ENCODE peak calls at places on chromosomes 7 and 10, in seven cellular contexts. One of them, this sample, is unnamed.

GRCh38 chr10:61754553-61755540 is 92.1 kb downstream of the CABCOCO1 start:
- DNase-seq in fibroblast of pulmonary artery: no peak
- DNase-seq in left ventricle myocardium inferior: no peak
- DNase-seq in NB4: no peak
- DNase-seq in cardiac muscle cell: no peak
- DNase-seq in upper lobe of right lung: no peak
- DNase-seq in right cardiac atrium: no peak
- DNase-seq in this sample: no peak

GRCh38 chr10:112585052-112585451 is 138.0 kb downstream of the VTI1A start:
- DNase-seq in fibroblast of pulmonary artery: peak; percentile 33
- DNase-seq in left ventricle myocardium inferior: no peak
- DNase-seq in NB4: no peak
- DNase-seq in cardiac muscle cell: no peak
- DNase-seq in upper lobe of right lung: no peak
- DNase-seq in right cardiac atrium: no peak
- DNase-seq in this sample: peak; percentile 42

GRCh38 chr10:128982179-128982915 is 484.7 kb upstream of the MGMT start:
- DNase-seq in fibroblast of pulmonary artery: no peak
- DNase-seq in left ventricle myocardium inferior: no peak
- DNase-seq in NB4: no peak
- DNase-seq in cardiac muscle cell: no peak
- DNase-seq in upper lobe of right lung: peak; percentile 45
- DNase-seq in right cardiac atrium: no peak
- DNase-seq in this sample: no peak

GRCh38 chr7:153696242-153696641 is 356.0 kb upstream of the DPP6 start:
- DNase-seq in fibroblast of pulmonary artery: no peak
- DNase-seq in left ventricle myocardium inferior: no peak
- DNase-seq in NB4: no peak
- DNase-seq in cardiac muscle cell: no peak
- DNase-seq in upper lobe of right lung: no peak
- DNase-seq in right cardiac atrium: no peak
- DNase-seq in this sample: no peak

GRCh38 chr7:131667699-131668098 is 111.3 kb upstream of the PODXL start:
- DNase-seq in fibroblast of pulmonary artery: no peak
- DNase-seq in left ventricle myocardium inferior: no peak
- DNase-seq in NB4: no peak
- DNase-seq in cardiac muscle cell: no peak
- DNase-seq in upper lobe of right lung: no peak
- DNase-seq in right cardiac atrium: no peak
- DNase-seq in this sample: no peak

GRCh38 chr7:34723866-34724490 is 66.0 kb downstream of the NPSR1 start:
- DNase-seq in fibroblast of pulmonary artery: no peak
- DNase-seq in left ventricle myocardium inferior: no peak
- DNase-seq in NB4: no peak
- DNase-seq in cardiac muscle cell: no peak
- DNase-seq in upper lobe of right lung: no peak
- DNase-seq in right cardiac atrium: no peak
- DNase-seq in this sample: no peak

GRCh38 chr7:158973440-158973839 is 117.1 kb downstream of the DYNC2I1 start:
- DNase-seq in fibroblast of pulmonary artery: peak; percentile 22
- DNase-seq in left ventricle myocardium inferior: peak; percentile 45
- DNase-seq in NB4: no peak
- DNase-seq in cardiac muscle cell: peak; percentile 51
- DNase-seq in upper lobe of right lung: no peak
- DNase-seq in right cardiac atrium: no peak
- DNase-seq in this sample: no peak

GRCh38 chr10:35563266-35563891 is 41.8 kb upstream of the GJD4 start:
- DNase-seq in fibroblast of pulmonary artery: peak; percentile 85
- DNase-seq in left ventricle myocardium inferior: peak; percentile 40
- DNase-seq in NB4: peak; percentile 69
- DNase-seq in cardiac muscle cell: peak; percentile 79
- DNase-seq in upper lobe of right lung: peak; percentile 75
- DNase-seq in right cardiac atrium: no peak
- DNase-seq in this sample: peak; percentile 81

GRCh38 chr7:135616136-135616535 is 46.2 kb upstream of the STMP1 start:
- DNase-seq in fibroblast of pulmonary artery: no peak
- DNase-seq in left ventricle myocardium inferior: no peak
- DNase-seq in NB4: no peak
- DNase-seq in cardiac muscle cell: no peak
- DNase-seq in upper lobe of right lung: no peak
- DNase-seq in right cardiac atrium: no peak
- DNase-seq in this sample: no peak

GRCh38 chr10:99945286-99945685 is 64.5 kb downstream of the DNMBP start:
- DNase-seq in fibroblast of pulmonary artery: peak; percentile 96
- DNase-seq in left ventricle myocardium inferior: no peak
- DNase-seq in NB4: no peak
- DNase-seq in cardiac muscle cell: peak; percentile 3
- DNase-seq in upper lobe of right lung: no peak
- DNase-seq in right cardiac atrium: no peak
- DNase-seq in this sample: peak; percentile 93

GRCh38 chr10:116138897-116139296 is 134.1 kb downstream of the GFRA1 start:
- DNase-seq in fibroblast of pulmonary artery: no peak
- DNase-seq in left ventricle myocardium inferior: no peak
- DNase-seq in NB4: no peak
- DNase-seq in cardiac muscle cell: no peak
- DNase-seq in upper lobe of right lung: no peak
- DNase-seq in right cardiac atrium: no peak
- DNase-seq in this sample: no peak

GRCh38 chr10:110137142-110137545 is 70.3 kb upstream of the MXI1 start:
- DNase-seq in fibroblast of pulmonary artery: peak; percentile 91
- DNase-seq in left ventricle myocardium inferior: no peak
- DNase-seq in NB4: peak; percentile 91
- DNase-seq in cardiac muscle cell: peak; percentile 73
- DNase-seq in upper lobe of right lung: no peak
- DNase-seq in right cardiac atrium: no peak
- DNase-seq in this sample: peak; percentile 82

GRCh38 chr7:8418627-8419245 is 14.7 kb upstream of the NXPH1 start:
- DNase-seq in fibroblast of pulmonary artery: peak; percentile 76
- DNase-seq in left ventricle myocardium inferior: no peak
- DNase-seq in NB4: peak; percentile 77
- DNase-seq in cardiac muscle cell: peak; percentile 83
- DNase-seq in upper lobe of right lung: no peak
- DNase-seq in right cardiac atrium: no peak
- DNase-seq in this sample: peak; percentile 62

GRCh38 chr7:142445019-142445686 is 187.3 kb upstream of the PRSS58 start:
- DNase-seq in fibroblast of pulmonary artery: no peak
- DNase-seq in left ventricle myocardium inferior: no peak
- DNase-seq in NB4: peak; percentile 52
- DNase-seq in cardiac muscle cell: peak; percentile 56
- DNase-seq in upper lobe of right lung: no peak
- DNase-seq in right cardiac atrium: no peak
- DNase-seq in this sample: no peak

GRCh38 chr7:114663502-114663901 is 248.9 kb downstream of the FOXP2 start:
- DNase-seq in fibroblast of pulmonary artery: peak; percentile 58
- DNase-seq in left ventricle myocardium inferior: no peak
- DNase-seq in NB4: peak; percentile 34
- DNase-seq in cardiac muscle cell: peak; percentile 54
- DNase-seq in upper lobe of right lung: no peak
- DNase-seq in right cardiac atrium: no peak
- DNase-seq in this sample: peak; percentile 43

GRCh38 chr7:26292768-26293560 is 1.3 kb downstream of the SNX10 start:
- DNase-seq in fibroblast of pulmonary artery: no peak
- DNase-seq in left ventricle myocardium inferior: no peak
- DNase-seq in NB4: peak; percentile 71
- DNase-seq in cardiac muscle cell: no peak
- DNase-seq in upper lobe of right lung: no peak
- DNase-seq in right cardiac atrium: no peak
- DNase-seq in this sample: no peak

GRCh38 chr10:119191881-119192280 is 13.3 kb upstream of the PRDX3 start:
- DNase-seq in fibroblast of pulmonary artery: no peak
- DNase-seq in left ventricle myocardium inferior: no peak
- DNase-seq in NB4: no peak
- DNase-seq in cardiac muscle cell: no peak
- DNase-seq in upper lobe of right lung: no peak
- DNase-seq in right cardiac atrium: no peak
- DNase-seq in this sample: no peak

GRCh38 chr10:71603190-71603589 is 116.4 kb downstream of the C10orf105 start:
- DNase-seq in fibroblast of pulmonary artery: no peak
- DNase-seq in left ventricle myocardium inferior: no peak
- DNase-seq in NB4: no peak
- DNase-seq in cardiac muscle cell: no peak
- DNase-seq in upper lobe of right lung: no peak
- DNase-seq in right cardiac atrium: no peak
- DNase-seq in this sample: no peak

GRCh38 chr7:26048663-26049062 is 103.3 kb upstream of the NFE2L3 start:
- DNase-seq in fibroblast of pulmonary artery: no peak
- DNase-seq in left ventricle myocardium inferior: no peak
- DNase-seq in NB4: no peak
- DNase-seq in cardiac muscle cell: no peak
- DNase-seq in upper lobe of right lung: no peak
- DNase-seq in right cardiac atrium: no peak
- DNase-seq in this sample: no peak

GRCh38 chr7:18407385-18407784 is 88.2 kb upstream of the HDAC9 start:
- DNase-seq in fibroblast of pulmonary artery: no peak
- DNase-seq in left ventricle myocardium inferior: no peak
- DNase-seq in NB4: no peak
- DNase-seq in cardiac muscle cell: no peak
- DNase-seq in upper lobe of right lung: no peak
- DNase-seq in right cardiac atrium: no peak
- DNase-seq in this sample: no peak

GRCh38 chr7:6375346-6376101 is 72.2 kb downstream of the DAGLB start:
- DNase-seq in fibroblast of pulmonary artery: peak; percentile 49
- DNase-seq in left ventricle myocardium inferior: no peak
- DNase-seq in NB4: peak; percentile 63
- DNase-seq in cardiac muscle cell: no peak
- DNase-seq in upper lobe of right lung: no peak
- DNase-seq in right cardiac atrium: no peak
- DNase-seq in this sample: peak; percentile 27

GRCh38 chr10:49290607-49291006 is 8.4 kb upstream of the C10orf71 start:
- DNase-seq in fibroblast of pulmonary artery: no peak
- DNase-seq in left ventricle myocardium inferior: no peak
- DNase-seq in NB4: no peak
- DNase-seq in cardiac muscle cell: no peak
- DNase-seq in upper lobe of right lung: no peak
- DNase-seq in right cardiac atrium: no peak
- DNase-seq in this sample: peak; percentile 4

GRCh38 chr7:98175260-98175604 is 36.0 kb upstream of the BHLHA15 start:
- DNase-seq in fibroblast of pulmonary artery: no peak
- DNase-seq in left ventricle myocardium inferior: no peak
- DNase-seq in NB4: no peak
- DNase-seq in cardiac muscle cell: no peak
- DNase-seq in upper lobe of right lung: no peak
- DNase-seq in right cardiac atrium: no peak
- DNase-seq in this sample: no peak

DNA sequence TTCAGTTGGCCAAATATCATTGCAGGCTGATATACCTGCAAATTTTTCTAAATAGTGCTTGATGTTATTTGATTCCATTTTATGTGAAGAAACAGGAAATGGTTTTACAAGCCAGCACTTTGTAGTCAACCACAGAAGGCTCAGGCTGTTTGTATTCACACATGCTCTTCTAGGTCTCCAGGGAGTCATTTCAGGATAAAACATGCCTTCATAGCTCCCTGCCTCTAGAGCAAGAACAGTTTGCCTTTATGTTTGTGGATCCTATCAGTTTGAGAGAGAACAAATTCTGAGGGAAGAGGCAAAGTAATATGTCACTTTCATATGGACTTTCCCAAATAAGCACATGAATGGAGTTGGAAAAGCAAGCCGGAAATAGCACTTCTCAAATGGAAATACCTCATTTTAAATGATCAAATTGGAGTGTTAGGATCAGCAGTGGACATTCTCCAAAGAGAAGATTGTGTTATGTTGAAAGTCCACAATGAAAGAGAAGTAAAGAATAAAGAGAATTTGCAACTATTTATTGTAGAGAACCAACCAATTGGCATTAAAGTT is 277.6 kb downstream of the KCND2 start:
- DNase-seq in fibroblast of pulmonary artery: peak; percentile 34
- DNase-seq in left ventricle myocardium inferior: no peak
- DNase-seq in NB4: peak; percentile 87
- DNase-seq in cardiac muscle cell: no peak
- DNase-seq in upper lobe of right lung: no peak
- DNase-seq in right cardiac atrium: no peak
- DNase-seq in this sample: peak; percentile 74
- H3K4me3 ChIP-seq in fibroblast of pulmonary artery: no peak overlapping the region
- H3K4me3 ChIP-seq in left ventricle myocardium inferior: no peak overlapping the region
- H3K4me3 ChIP-seq in NB4: no peak overlapping the region
- H3K4me3 ChIP-seq in cardiac muscle cell: no peak overlapping the region
- H3K4me3 ChIP-seq in upper lobe of right lung: no peak overlapping the region
- H3K4me3 ChIP-seq in right cardiac atrium: no peak overlapping the region
- H3K4me3 ChIP-seq in this sample: no peak overlapping the region

DNA sequence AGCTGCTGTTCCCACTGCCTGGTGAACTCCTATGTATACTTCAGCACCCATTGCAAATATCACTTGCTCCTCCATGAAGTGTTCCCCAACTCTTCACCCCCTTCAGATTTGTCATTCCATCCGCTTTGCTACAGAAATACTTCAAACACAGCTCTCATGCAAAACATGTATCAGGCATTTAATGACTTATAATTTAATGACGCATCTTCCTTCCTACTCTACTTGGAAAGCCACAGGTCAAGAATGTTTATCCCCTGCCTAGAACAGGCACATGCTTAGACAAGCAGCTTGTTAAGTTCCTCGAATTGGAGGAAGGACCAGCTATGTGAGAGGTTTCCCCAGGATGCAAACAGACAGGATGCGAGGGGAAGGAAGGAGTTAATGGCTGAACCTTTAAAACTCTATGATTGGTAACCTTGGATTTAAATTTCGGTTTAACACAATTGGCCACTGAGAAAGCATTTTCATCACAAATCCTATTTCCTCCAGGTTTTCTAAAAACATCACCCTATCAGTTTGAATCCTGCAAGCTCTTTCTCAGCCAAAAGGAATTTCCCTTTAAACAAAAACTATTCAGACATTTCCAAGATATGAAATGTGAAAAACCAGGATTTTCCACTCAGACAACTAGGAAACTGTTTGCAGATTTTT is 11.5 kb downstream of the CREB3L2 start:
- DNase-seq in fibroblast of pulmonary artery: peak; percentile 94
- DNase-seq in left ventricle myocardium inferior: no peak
- DNase-seq in NB4: no peak
- DNase-seq in cardiac muscle cell: no peak
- DNase-seq in upper lobe of right lung: no peak
- DNase-seq in right cardiac atrium: no peak
- DNase-seq in this sample: peak; percentile 99
- H3K4me3 ChIP-seq in fibroblast of pulmonary artery: peak overlapping the region; percentile 17
- H3K4me3 ChIP-seq in left ventricle myocardium inferior: peak overlapping the region; percentile 32
- H3K4me3 ChIP-seq in NB4: no peak overlapping the region
- H3K4me3 ChIP-seq in cardiac muscle cell: no peak overlapping the region
- H3K4me3 ChIP-seq in upper lobe of right lung: no peak overlapping the region
- H3K4me3 ChIP-seq in right cardiac atrium: no peak overlapping the region
- H3K4me3 ChIP-seq in this sample: no peak overlapping the region

DNA sequence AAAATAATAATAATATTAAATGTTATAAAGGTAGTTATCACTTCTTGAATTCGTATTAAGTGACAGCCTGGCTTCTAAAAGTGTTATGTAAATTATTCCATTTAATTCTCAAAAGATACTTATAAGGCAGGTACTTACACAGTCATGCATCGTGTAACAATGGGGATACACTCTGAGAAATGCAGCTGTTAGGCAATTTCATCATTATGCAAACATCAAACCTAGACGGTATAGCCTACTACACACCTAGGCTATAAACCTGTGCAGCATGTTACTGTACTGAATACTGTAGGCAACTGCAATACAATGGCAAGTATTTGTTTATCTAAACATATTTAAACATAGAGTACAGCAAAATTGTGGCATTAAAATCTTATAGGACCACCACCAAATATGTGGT is 1.5 kb downstream of the IFIT1 start:
- DNase-seq in fibroblast of pulmonary artery: no peak
- DNase-seq in left ventricle myocardium inferior: no peak
- DNase-seq in NB4: no peak
- DNase-seq in cardiac muscle cell: no peak
- DNase-seq in upper lobe of right lung: no peak
- DNase-seq in right cardiac atrium: no peak
- DNase-seq in this sample: no peak
- H3K4me3 ChIP-seq in fibroblast of pulmonary artery: peak overlapping the region; percentile 76
- H3K4me3 ChIP-seq in left ventricle myocardium inferior: peak overlapping the region; percentile 74
- H3K4me3 ChIP-seq in NB4: no peak overlapping the region
- H3K4me3 ChIP-seq in cardiac muscle cell: peak overlapping the region; percentile 5
- H3K4me3 ChIP-seq in upper lobe of right lung: peak overlapping the region; percentile 62
- H3K4me3 ChIP-seq in right cardiac atrium: peak overlapping the region; percentile 91
- H3K4me3 ChIP-seq in this sample: no peak overlapping the region

GRCh38 chr7:128908750-128909385 is 1.6 kb downstream of the KCP start:
- DNase-seq in fibroblast of pulmonary artery: no peak
- DNase-seq in left ventricle myocardium inferior: no peak
- DNase-seq in NB4: no peak
- DNase-seq in cardiac muscle cell: no peak
- DNase-seq in upper lobe of right lung: peak; percentile 46
- DNase-seq in right cardiac atrium: no peak
- DNase-seq in this sample: no peak
- H3K4me3 ChIP-seq in fibroblast of pulmonary artery: no peak overlapping the region
- H3K4me3 ChIP-seq in left ventricle myocardium inferior: no peak overlapping the region
- H3K4me3 ChIP-seq in NB4: no peak overlapping the region
- H3K4me3 ChIP-seq in cardiac muscle cell: no peak overlapping the region
- H3K4me3 ChIP-seq in upper lobe of right lung: no peak overlapping the region
- H3K4me3 ChIP-seq in right cardiac atrium: no peak overlapping the region
- H3K4me3 ChIP-seq in this sample: no peak overlapping the region